ENCODE peak calls at places on chromosomes 5 and 9, in five cellular contexts. V is fibroblast of mammary gland; R is OCI-LY7; M is stimulated activated naive B cell treated with anti-CD40 and anti-IgM and Interleukin-4, amounts not matched to agents 10 μg/mL and 1 μg/mL and 100 μg/mL, for 72 hours; C is MV-4-11. D is an unnamed sample.

GRCh38 chr5:28397502-28397941 is 1359.1 kb upstream of the CDH9 start:
- DNase-seq in V (no peak), C (no peak), R (no peak), M (no peak), D (peak)

GRCh38 chr5:74167206-74167929 is 473.2 kb downstream of the ENC1 start:
- DNase-seq in M (no peak), V (peak), R (no peak), C (no peak), D (peak)

GRCh38 chr5:111655169-111655924 is 101.6 kb downstream of the NREP start:
- DNase-seq in V (peak), C (peak), M (no peak), R (no peak), D (peak)

GRCh38 chr5:150801117-150801927 is 22.8 kb downstream of the SMIM3 start:
- DNase-seq in V (peak), C (peak), M (no peak), R (peak), D (peak)

GRCh38 chr9:93128011-93128714 is 5.9 kb downstream of the NINJ1 start:
- DNase-seq in R (no peak), M (no peak), V (no peak), C (no peak), D (no peak)

GRCh38 chr9:1042466-1042865 is 7.7 kb upstream of the DMRT2 start:
- DNase-seq in R (no peak), V (no peak), M (no peak), C (no peak), D (no peak)

GRCh38 chr9:6413365-6414263 is 615 bp downstream of the UHRF2 start:
- DNase-seq in C (no peak), M (peak), V (peak), R (peak), D (peak)

GRCh38 chr9:72305102-72305546 is 59.9 kb downstream of the ZFAND5 start:
- DNase-seq in C (peak), V (peak), R (no peak), M (peak), D (peak)

GRCh38 chr5:174323878-174324281 is 278.4 kb downstream of the NSG2 start:
- DNase-seq in R (peak), V (peak), C (peak), M (no peak), D (peak)

GRCh38 chr5:173785866-173786265 is 102.3 kb upstream of the CPEB4 start:
- DNase-seq in V (no peak), R (no peak), M (no peak), C (no peak), D (no peak)

GRCh38 chr9:92506184-92506857 is 24.0 kb upstream of the ASPN start:
- DNase-seq in M (no peak), C (no peak), V (peak), R (no peak), D (peak)

GRCh38 chr5:92678576-92679105 is 902.4 kb downstream of the NR2F1-AS1 start:
- DNase-seq in V (peak), C (no peak), M (no peak), R (no peak), D (peak)

GRCh38 chr5:95114902-95115301 is 170.0 kb downstream of the MCTP1 start:
- DNase-seq in C (no peak), M (no peak), R (no peak), V (no peak), D (no peak)

GRCh38 chr5:61082516-61083280 is 79.6 kb downstream of the SMIM15 start:
- DNase-seq in V (peak), M (no peak), C (no peak), R (no peak), D (no peak)

D was measured in kidney tubule cell.